ENCODE peak calls at places on chromosomes 2 and 18, in five cellular contexts. G is activated CD8-positive, alpha-beta T cell treated with anti-CD3 and anti-CD28 coated beads for 36 hours; U is stimulated activated CD8-positive, alpha-beta memory T cell treated with anti-CD3 and anti-CD28 coated beads, Interleukin-4, amount 100 ng/mL, for 24 hours; V is HFFc6; J is GF-D8. C is an unnamed sample.

GRCh38 chr18:37253424-37254255 is 312.0 kb downstream of the CELF4 start:
- DNase-seq in V (no peak), J (no peak), G (peak; percentile 16), U (no peak), C (no peak)

GRCh38 chr2:146817613-146818012 is 1027.2 kb upstream of the ACVR2A start:
- DNase-seq in G (no peak), J (no peak), V (no peak), U (no peak), C (peak; percentile 2)

GRCh38 chr2:126368778-126369177 is 287.2 kb upstream of the GYPC start:
- DNase-seq in G (no peak), V (no peak), J (no peak), U (no peak), C (no peak)

GRCh38 chr18:27789406-27789805 is 387.5 kb downstream of the CDH2 start:
- DNase-seq in V (no peak), U (no peak), G (no peak), J (no peak), C (no peak)

GRCh38 chr2:68319397-68320117 is at the start of gene CNRIP1:
- DNase-seq in J (no peak), U (no peak), G (peak; percentile 4), V (peak; percentile 74), C (peak; percentile 88)

GRCh38 chr2:240775911-240776310 is 44.1 kb downstream of the KIF1A start:
- DNase-seq in G (no peak), U (no peak), J (no peak), V (no peak), C (no peak)

GRCh38 chr18:7955175-7955574 is 388.1 kb downstream of the PTPRM start:
- DNase-seq in J (no peak), U (no peak), V (no peak), G (no peak), C (no peak)

GRCh38 chr2:144682248-144682647 is 162.3 kb upstream of the ZEB2 start:
- DNase-seq in J (no peak), G (no peak), U (no peak), V (no peak), C (no peak)

GRCh38 chr2:128362889-128363228 is 44.2 kb upstream of the HS6ST1 start:
- DNase-seq in U (no peak), J (no peak), G (no peak), V (peak; percentile 69), C (no peak)

GRCh38 chr18:44051088-44051487 is 629.6 kb upstream of the SETBP1 start:
- DNase-seq in U (no peak), J (no peak), V (no peak), G (no peak), C (peak; percentile 80)

C was measured in COR-L47.